ENCODE peak calls at places on chromosomes 11 and 22, in six cellular contexts. C, J, X, S, R and H are unnamed samples.

GRCh38 chr11:9176136-9176535 is 84.7 kb upstream of the SCUBE2 start:
- DNase-seq in S (no peak), C (peak), J (no peak), X (peak), R (no peak), H (no peak)

GRCh38 chr11:13091373-13091772 is 82.3 kb downstream of the RASSF10 start:
- DNase-seq in R (no peak), J (no peak), S (no peak), X (no peak), C (no peak), H (no peak)

GRCh38 chr11:60338053-60338452 is 11.0 kb downstream of the MS4A6E start:
- DNase-seq in J (no peak), R (no peak), X (no peak), S (no peak), C (no peak), H (no peak)

GRCh38 chr22:50299724-50300619 is 7.5 kb downstream of the PLXNB2 start:
- DNase-seq in X (no peak), J (no peak), S (peak), C (no peak), R (no peak), H (no peak)

GRCh38 chr22:49352361-49353169 is 475.1 kb downstream of the BRD1 start:
- DNase-seq in X (no peak), J (no peak), C (no peak), R (no peak), S (no peak), H (no peak)

GRCh38 chr11:34968862-34969261 is 52.4 kb downstream of the PDHX start:
- DNase-seq in J (no peak), R (no peak), X (no peak), C (no peak), S (no peak), H (no peak)

GRCh38 chr11:66334605-66335442 is 1.4 kb downstream of the RIN1 start:
- DNase-seq in R (no peak), S (no peak), X (no peak), C (no peak), J (no peak), H (peak)

GRCh38 chr11:88122956-88123355 is 52.3 kb downstream of the RAB38 start:
- DNase-seq in C (no peak), S (no peak), R (no peak), J (no peak), X (no peak), H (no peak)

GRCh38 chr11:114279778-114280532 is 16.2 kb upstream of the NNMT start:
- DNase-seq in S (no peak), X (peak), R (no peak), J (no peak), C (peak), H (no peak)

GRCh38 chr11:16606784-16607674 is 131.4 kb upstream of the C11orf58 start:
- DNase-seq in S (peak), C (peak), J (no peak), X (no peak), R (no peak), H (no peak)

GRCh38 chr11:92384316-92384715 is 159.7 kb downstream of the FAT3 start:
- DNase-seq in C (peak), J (no peak), S (no peak), X (peak), R (no peak), H (no peak)

GRCh38 chr11:44539971-44540370 is 25.5 kb upstream of the CD82 start:
- DNase-seq in S (no peak), X (no peak), R (no peak), C (no peak), J (no peak), H (no peak)

GRCh38 chr11:119699227-119699626 is 29.8 kb downstream of the NECTIN1 start:
- DNase-seq in R (no peak), S (no peak), X (no peak), C (peak), J (no peak), H (no peak)

GRCh38 chr11:508956-509355 is 1.9 kb upstream of the RNH1 start:
- DNase-seq in J (no peak), X (no peak), C (no peak), R (no peak), S (no peak), H (no peak)

GRCh38 chr11:59289782-59290181 is 68.9 kb upstream of the OR5AN1 start:
- DNase-seq in S (no peak), R (no peak), J (no peak), X (no peak), C (no peak), H (no peak)

GRCh38 chr11:106668147-106668546 is 350.1 kb downstream of the GUCY1A2 start:
- DNase-seq in S (no peak), X (peak), J (no peak), C (peak), R (no peak), H (peak)

GRCh38 chr11:68872216-68873003 is 30.7 kb upstream of the CPT1A start:
- DNase-seq in S (no peak), C (peak), X (peak), J (no peak), R (no peak), H (no peak)

GRCh38 chr11:107752954-107753822 is 41.3 kb upstream of the SLN start:
- DNase-seq in J (no peak), S (no peak), C (peak), X (peak), R (no peak), H (peak)

GRCh38 chr11:108500721-108501120 is 2.5 kb upstream of the POGLUT3 start:
- DNase-seq in R (no peak), C (no peak), X (no peak), J (no peak), S (no peak), H (no peak)

GRCh38 chr22:31248138-31248745 is 36.1 kb downstream of the LIMK2 start:
- DNase-seq in C (peak), J (no peak), X (peak), R (no peak), S (peak), H (peak)

GRCh38 chr22:48500481-48501230 is 1327.0 kb downstream of the BRD1 start:
- DNase-seq in C (no peak), R (no peak), X (no peak), S (no peak), J (no peak), H (no peak)

GRCh38 chr11:10401275-10401674 is 53.8 kb upstream of the AMPD3 start:
- DNase-seq in S (no peak), R (no peak), X (no peak), J (no peak), C (no peak), H (no peak)

GRCh38 chr22:33757443-33758124 is 162.7 kb downstream of the LARGE1 start:
- DNase-seq in X (no peak), R (no peak), S (peak), C (no peak), J (no peak), H (no peak)

GRCh38 chr11:36362902-36363301 is 66.8 kb downstream of the PRR5L start:
- DNase-seq in X (peak), C (peak), S (no peak), J (no peak), R (no peak), H (no peak)

GRCh38 chr11:73988227-73988626 is 5.6 kb upstream of the UCP2 start:
- DNase-seq in R (no peak), X (no peak), C (no peak), S (no peak), J (no peak), H (no peak)

GRCh38 chr11:69919659-69920499 is 100.7 kb upstream of the FGF3 start:
- DNase-seq in S (no peak), R (no peak), X (no peak), C (no peak), J (no peak), H (no peak)

GRCh38 chr22:31102441-31103081 is 4.8 kb downstream of the SELENOM start:
- DNase-seq in S (no peak), X (peak), C (peak), R (no peak), J (no peak), H (no peak)

GRCh38 chr11:66050581-66051231 is 1.5 kb upstream of the SF3B2 start:
- DNase-seq in X (no peak), R (peak), C (no peak), J (no peak), S (peak), H (peak)

GRCh38 chr11:60780065-60780464 is 5.1 kb upstream of the MS4A10 start:
- DNase-seq in C (no peak), R (no peak), X (no peak), J (no peak), S (no peak), H (no peak)

GRCh38 chr22:49779853-49780271 is 47.8 kb downstream of the BRD1 start:
- DNase-seq in J (no peak), R (no peak), S (no peak), C (no peak), X (no peak), H (no peak)

GRCh38 chr11:16920559-16920958 is 93.7 kb downstream of the PLEKHA7 start:
- DNase-seq in J (no peak), S (no peak), R (no peak), C (no peak), X (no peak), H (no peak)

GRCh38 chr11:22337571-22338464 is at the start of gene SLC17A6:
- DNase-seq in J (no peak), R (no peak), C (peak), S (peak), X (no peak), H (peak)

GRCh38 chr22:22553735-22554134 is 5.3 kb downstream of the PRAME start:
- DNase-seq in R (no peak), C (no peak), S (no peak), J (no peak), X (no peak), H (no peak)

GRCh38 chr11:64772318-64773018 is 5.9 kb downstream of the SF1 start:
- DNase-seq in C (no peak), X (no peak), R (no peak), S (no peak), J (no peak), H (no peak)

GRCh38 chr22:26385164-26385563 is 43.9 kb upstream of the ASPHD2 start:
- DNase-seq in S (no peak), X (no peak), R (no peak), C (no peak), J (no peak), H (peak)